ENCODE peak calls at places on chromosomes 6 and 20, in four cellular contexts. L, Q, E and K are unnamed samples. For H3K27me3, the result is how much of the 10 kb centered on the place peaks cover.

GRCh38 chr6:13635948-13636658 is 21.0 kb downstream of the NOL7 start:
- DNase-seq in L (no peak), Q (peak), E (no peak), K (no peak)

GRCh38 chr20:52313335-52313963 is 121.9 kb upstream of the ZFP64 start:
- DNase-seq in L (peak), Q (peak), E (no peak), K (no peak)

GRCh38 chr6:129252377-129253071 is 369.6 kb downstream of the LAMA2 start:
- DNase-seq in L (no peak), Q (no peak), E (no peak), K (no peak)

GRCh38 chr6:138774370-138774769 is 801 bp downstream of the CCDC28A start:
- DNase-seq in L (peak), Q (no peak), E (no peak), K (no peak)

GRCh38 chr6:161101517-161101916 is 109.9 kb downstream of the MAP3K4 start:
- DNase-seq in L (no peak), Q (peak), E (no peak), K (no peak)

GRCh38 chr20:5887386-5887785 is 62.9 kb downstream of the TRMT6 start:
- DNase-seq in L (no peak), Q (no peak), E (no peak), K (no peak)

GRCh38 chr6:169724554-169725269 is 412 bp upstream of the PHF10 start:
- DNase-seq in L (peak), Q (peak), E (no peak), K (peak)

GRCh38 chr6:18076231-18076630 is 46.2 kb downstream of the NHLRC1 start:
- DNase-seq in L (peak), Q (no peak), E (no peak), K (no peak)

GRCh38 chr6:133254552-133255228 is 13.5 kb downstream of the EYA4 start:
- DNase-seq in L (peak), Q (no peak), E (no peak), K (no peak)

GRCh38 chr20:50870572-50871161 is 60.6 kb downstream of the ADNP start:
- DNase-seq in L (no peak), Q (peak), E (no peak), K (no peak)

GRCh38 chr6:127855542-127856159 is 45.2 kb downstream of the THEMIS start:
- DNase-seq in L (peak), Q (peak), E (no peak), K (peak)

GRCh38 chr20:24102290-24102689 is 113.7 kb upstream of the GGTLC1 start:
- DNase-seq in L (no peak), Q (peak), E (no peak), K (no peak)

GRCh38 chr6:42704937-42705374 is 17.4 kb downstream of the PRPH2 start:
- DNase-seq in L (no peak), Q (no peak), E (no peak), K (no peak)

GRCh38 chr6:163608060-163608752 is 193.7 kb downstream of the QKI start:
- DNase-seq in L (no peak), Q (no peak), E (no peak), K (no peak)

GRCh38 chr6:87274660-87275273 is 47.6 kb upstream of the SMIM8 start:
- DNase-seq in L (peak), Q (no peak), E (no peak), K (no peak)

GRCh38 chr6:163950159-163950558 is 535.6 kb downstream of the QKI start:
- DNase-seq in L (no peak), Q (no peak), E (no peak), K (no peak)

GRCh38 chr6:133621751-133622150 is 267.2 kb upstream of the TCF21 start:
- DNase-seq in L (peak), Q (no peak), E (no peak), K (no peak)

GRCh38 chr6:27178001-27178730 is 69.3 kb upstream of the PRSS16 start:
- DNase-seq in L (peak), Q (peak), E (no peak), K (peak)

GRCh38 chr6:27174958-27175357 is 72.5 kb upstream of the PRSS16 start:
- DNase-seq in L (no peak), Q (no peak), E (no peak), K (no peak)

GRCh38 chr6:27178860-27179259 is 68.6 kb upstream of the PRSS16 start:
- DNase-seq in L (no peak), Q (peak), E (no peak), K (no peak)

GRCh38 chr6:27177454-27178000 is 70.0 kb upstream of the PRSS16 start:
- DNase-seq in L (peak), Q (peak), E (no peak), K (peak)

GRCh38 chr6:27176096-27176495 is 71.4 kb upstream of the PRSS16 start:
- DNase-seq in L (peak), Q (no peak), E (no peak), K (no peak)
- H3K27ac ChIP-seq in L (no peak), Q (no peak), E (no peak), K (no peak)

GRCh38 chr6:26273673-26274595 is 91.1 kb upstream of the BTN3A2 start:
- DNase-seq in L (peak), Q (no peak), E (no peak), K (peak)
- H3K27me3 ChIP-seq in L (under half), Q (under half), E (under half), K (under half)

GRCh38 chr6:158849899-158850806 is 31.0 kb upstream of the EZR start:
- DNase-seq in L (peak), Q (peak), E (no peak), K (peak)
- H3K27ac ChIP-seq in L (peak), Q (peak), E (peak), K (peak)

DNA sequence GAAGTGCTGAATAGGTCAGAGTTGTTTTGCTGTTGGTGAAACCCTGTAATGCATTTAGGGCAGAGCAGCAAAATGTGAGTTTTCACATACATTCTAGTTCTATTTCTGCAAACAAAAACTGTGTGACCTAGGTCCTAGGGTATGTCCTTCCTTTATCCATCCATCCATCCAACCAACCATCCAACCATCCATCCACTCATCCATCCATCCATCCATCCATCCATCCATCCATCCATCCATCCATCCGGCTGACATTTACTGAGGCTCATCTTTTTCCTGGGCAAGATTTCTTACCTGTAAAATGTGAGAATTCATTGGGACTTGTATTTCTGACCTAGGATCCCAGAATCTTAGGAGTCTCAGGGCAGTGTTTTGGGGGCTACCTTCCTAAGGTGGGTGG is 14.5 kb downstream of the PNPLA1 start:
- DNase-seq in L (no peak), Q (no peak), E (no peak), K (no peak)
- H3K27me3 ChIP-seq in L (half or more), Q (under half), E (under half), K (under half)

DNA sequence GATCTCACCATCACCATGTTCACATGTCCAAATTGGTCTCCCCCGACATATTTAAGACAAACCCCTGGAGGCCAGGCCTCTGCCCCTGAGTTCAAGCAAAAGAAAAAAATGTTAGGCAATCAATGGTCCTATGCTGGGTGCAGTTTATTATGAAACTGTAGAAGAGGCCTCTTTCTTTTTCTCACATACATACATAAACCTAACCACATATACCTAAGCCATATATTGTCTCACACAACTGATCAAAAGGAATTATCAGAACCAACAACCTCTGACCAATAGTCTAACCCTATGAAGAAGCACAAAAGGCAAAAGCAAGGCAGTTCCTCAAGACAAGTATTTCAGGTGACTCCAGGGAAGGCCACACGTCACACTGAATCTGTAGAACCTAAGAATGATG is 49.9 kb downstream of the ILRUN start:
- DNase-seq in L (no peak), Q (no peak), E (no peak), K (no peak)
- H3K27ac ChIP-seq in L (no peak), Q (no peak), E (no peak), K (no peak)